ENCODE peak calls at places on chromosomes 13 and 19, in seven cellular contexts. I, Q, K, U, E, S and R are unnamed samples.
A peak's percentile ranks its signal among the peaks of the same experiment; 100 is the strongest.

GRCh38 chr13:112723771-112724170 is 33.9 kb downstream of the ATP11A start:
- DNase-seq in S (no peak), E (no peak), I (no peak), U (no peak), K (no peak), Q (no peak), R (no peak)

GRCh38 chr19:43934055-43934984 is 762 bp downstream of the ZNF45 start:
- DNase-seq in E (no peak), I (no peak), S (peak; percentile 6), Q (peak; percentile 3), U (no peak), K (no peak), R (peak; percentile 30)

GRCh38 chr13:112859817-112860190 is 109.2 kb upstream of the MCF2L start:
- DNase-seq in S (peak; percentile 39), Q (no peak), I (no peak), U (no peak), K (peak; percentile 69), E (no peak), R (no peak)

GRCh38 chr19:14089662-14090508 is 666 bp downstream of the SAMD1 start:
- DNase-seq in I (peak; percentile 33), E (peak; percentile 59), K (no peak), U (no peak), S (peak; percentile 71), Q (peak; percentile 82), R (no peak)

GRCh38 chr13:20840590-20840989 is 62.0 kb downstream of the XPO4 start:
- DNase-seq in E (no peak), Q (peak; percentile 51), U (no peak), S (no peak), K (no peak), I (no peak), R (no peak)

GRCh38 chr13:43965446-43965845 is 85.7 kb downstream of the LACC1 start:
- DNase-seq in E (no peak), Q (no peak), K (no peak), I (no peak), U (no peak), S (no peak), R (no peak)

GRCh38 chr13:28583661-28584091 is 75.3 kb upstream of the POMP start:
- DNase-seq in E (no peak), S (no peak), I (peak; percentile 12), U (no peak), Q (no peak), K (no peak), R (no peak)

GRCh38 chr19:988081-988480 is 3.9 kb downstream of the WDR18 start:
- DNase-seq in K (no peak), I (no peak), Q (no peak), S (no peak), E (no peak), U (no peak), R (no peak)

GRCh38 chr13:108525867-108526266 is 103.5 kb upstream of the MYO16 start:
- DNase-seq in I (no peak), U (no peak), E (no peak), S (no peak), Q (no peak), K (no peak), R (no peak)

GRCh38 chr19:47418595-47419036 is 711 bp downstream of the MEIS3 start:
- DNase-seq in E (no peak), K (no peak), Q (no peak), U (no peak), I (no peak), S (no peak), R (no peak)

GRCh38 chr13:113393572-113394503 is 29.9 kb upstream of the GRTP1 start:
- DNase-seq in U (peak; percentile 77), Q (peak; percentile 90), S (peak; percentile 20), K (peak; percentile 44), I (peak; percentile 73), E (peak; percentile 77), R (peak; percentile 66)

GRCh38 chr19:44554641-44555246 is 25.3 kb upstream of the CEACAM20 start:
- DNase-seq in U (no peak), I (no peak), S (no peak), Q (no peak), K (no peak), E (no peak), R (no peak)